ENCODE peak calls at places on chromosomes 13 and 19, in five cellular contexts. One of them, this sample, is unnamed.

GRCh38 chr13:93562676-93563075 is 336.1 kb downstream of the GPC6 start:
- DNase-seq in K562: no peak
- DNase-seq in HCT116: no peak
- DNase-seq in GM12878: no peak
- DNase-seq in HepG2: no peak
- DNase-seq in this sample: no peak

GRCh38 chr13:111415765-111416164 is 95.3 kb downstream of the TEX29 start:
- DNase-seq in K562: no peak
- DNase-seq in HCT116: no peak
- DNase-seq in GM12878: no peak
- DNase-seq in HepG2: no peak
- DNase-seq in this sample: no peak

GRCh38 chr19:49342291-49342721 is 7.1 kb downstream of the CD37 start:
- DNase-seq in K562: no peak
- DNase-seq in HCT116: no peak
- DNase-seq in GM12878: no peak
- DNase-seq in HepG2: no peak
- DNase-seq in this sample: no peak

GRCh38 chr19:19488041-19488874 is 27.1 kb downstream of the TSSK6 start:
- DNase-seq in K562: peak
- DNase-seq in HCT116: no peak
- DNase-seq in GM12878: no peak
- DNase-seq in HepG2: no peak
- DNase-seq in this sample: no peak

GRCh38 chr13:109610517-109610916 is 175.9 kb downstream of the IRS2 start:
- DNase-seq in K562: no peak
- DNase-seq in HCT116: peak
- DNase-seq in GM12878: no peak
- DNase-seq in HepG2: no peak
- DNase-seq in this sample: peak

GRCh38 chr19:9914315-9915207 is 21.8 kb downstream of the OLFM2 start:
- DNase-seq in K562: peak
- DNase-seq in HCT116: peak
- DNase-seq in GM12878: no peak
- DNase-seq in HepG2: peak
- DNase-seq in this sample: no peak

GRCh38 chr13:82933986-82934385 is 948.3 kb downstream of the SLITRK1 start:
- DNase-seq in K562: no peak
- DNase-seq in HCT116: no peak
- DNase-seq in GM12878: no peak
- DNase-seq in HepG2: no peak
- DNase-seq in this sample: no peak

GRCh38 chr19:41785653-41786052 is 10.7 kb upstream of the CEACAM3 start:
- DNase-seq in K562: peak
- DNase-seq in HCT116: peak
- DNase-seq in GM12878: peak
- DNase-seq in HepG2: peak
- DNase-seq in this sample: peak

GRCh38 chr13:40102854-40103253 is 447.4 kb downstream of the COG6 start:
- DNase-seq in K562: no peak
- DNase-seq in HCT116: peak
- DNase-seq in GM12878: no peak
- DNase-seq in HepG2: peak
- DNase-seq in this sample: no peak

GRCh38 chr13:77289844-77290243 is 37.0 kb downstream of the MYCBP2 start:
- DNase-seq in K562: no peak
- DNase-seq in HCT116: no peak
- DNase-seq in GM12878: no peak
- DNase-seq in HepG2: no peak
- DNase-seq in this sample: no peak

GRCh38 chr19:4077800-4078683 is 11.3 kb upstream of the ZBTB7A start:
- DNase-seq in K562: peak
- DNase-seq in HCT116: no peak
- DNase-seq in GM12878: no peak
- DNase-seq in HepG2: no peak
- DNase-seq in this sample: no peak

GRCh38 chr19:49887037-49887652 is 9.5 kb downstream of the IL4I1 start:
- DNase-seq in K562: no peak
- DNase-seq in HCT116: no peak
- DNase-seq in GM12878: no peak
- DNase-seq in HepG2: no peak
- DNase-seq in this sample: no peak

GRCh38 chr13:99577934-99578917 is 77.0 kb downstream of the TM9SF2 start:
- DNase-seq in K562: peak
- DNase-seq in HCT116: no peak
- DNase-seq in GM12878: no peak
- DNase-seq in HepG2: peak
- DNase-seq in this sample: no peak

DNA sequence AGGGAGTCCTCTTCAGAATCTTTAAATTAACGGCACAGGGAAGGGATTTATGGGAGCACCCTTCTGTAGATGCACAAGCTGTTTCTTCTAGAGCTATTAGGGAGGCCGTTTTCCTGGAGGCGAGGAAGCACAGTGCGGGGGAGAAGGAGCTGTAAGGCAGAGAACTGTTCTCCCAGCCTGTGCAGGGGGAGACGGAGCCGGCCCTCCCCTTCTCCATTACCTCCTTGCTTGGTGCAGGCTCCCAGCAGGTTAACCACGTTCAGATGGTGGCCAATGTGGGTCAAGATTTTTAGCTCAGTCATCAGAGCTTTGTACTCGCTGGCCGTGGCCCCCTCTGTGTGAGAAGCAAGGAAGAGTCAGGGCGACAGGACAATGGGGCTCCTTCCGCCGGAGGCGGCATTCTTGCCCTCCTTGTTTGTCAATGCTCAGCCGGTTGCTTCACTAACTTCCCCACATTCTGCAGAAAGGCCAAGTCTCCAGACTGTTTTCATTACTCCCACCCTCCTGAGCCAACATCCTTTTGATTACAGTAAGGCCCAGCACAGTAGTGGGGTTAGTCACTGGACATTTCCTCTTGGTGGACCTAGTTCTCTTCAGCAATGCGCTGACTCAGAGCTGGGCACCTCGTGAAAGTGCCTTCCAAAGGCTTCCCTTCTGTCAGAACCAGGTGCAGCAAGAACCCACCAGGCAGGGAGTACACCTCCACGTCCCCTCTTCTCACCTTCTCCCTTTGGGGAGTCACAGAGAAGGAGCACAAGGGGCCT is 165.4 kb downstream of the FLT1 start:
- DNase-seq in K562: no peak
- DNase-seq in HCT116: no peak
- DNase-seq in GM12878: no peak
- DNase-seq in HepG2: no peak
- DNase-seq in this sample: no peak
- TF ChIP-seq SRF in K562: no peak
- TF ChIP-seq SRF in HCT116: no peak
- TF ChIP-seq SRF in GM12878: no peak
- TF ChIP-seq SRF in HepG2: no peak
- TF ChIP-seq SRF in this sample: no peak

DNA sequence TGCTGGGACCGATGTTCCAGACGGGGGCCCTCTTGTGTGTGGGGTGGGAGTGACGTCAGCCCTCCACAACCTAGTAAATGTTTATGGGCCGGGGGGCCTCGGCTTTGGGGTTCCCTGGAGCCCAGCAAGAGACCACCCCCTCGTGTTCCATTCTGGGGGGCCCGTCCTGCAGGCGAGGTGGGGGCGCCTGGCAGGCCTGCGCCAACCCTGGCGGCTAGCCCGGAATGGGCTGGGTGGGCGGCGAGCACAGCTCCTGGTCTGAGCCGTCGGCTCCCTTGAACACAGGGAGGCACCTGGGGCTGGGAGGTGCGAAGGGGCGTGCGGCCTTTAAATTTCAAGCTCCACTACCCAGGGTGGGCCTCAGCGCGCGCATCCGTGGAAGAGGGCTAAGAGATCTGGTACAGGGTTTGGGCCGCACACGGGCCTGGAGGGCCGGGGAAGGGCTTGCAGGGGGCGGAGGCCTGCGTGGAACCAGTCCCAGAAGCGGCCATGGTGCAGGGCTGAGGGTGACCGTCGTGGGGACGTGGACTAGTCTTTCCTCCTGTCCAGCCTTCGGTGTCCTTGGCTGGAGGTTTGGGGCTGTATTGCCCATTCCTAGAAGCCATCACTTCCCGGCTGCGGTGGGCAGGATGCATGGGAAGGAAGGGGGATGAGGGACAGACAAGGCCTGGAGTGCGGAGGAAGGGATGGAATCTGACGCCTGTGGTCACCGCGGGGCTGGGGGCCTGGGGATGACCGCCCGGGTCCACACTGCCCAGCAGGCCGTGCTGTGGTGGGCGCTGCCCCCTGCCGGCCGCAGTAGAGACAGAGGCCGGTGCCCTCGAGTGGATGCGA is 11.4 kb downstream of the NDUFA11 start:
- DNase-seq in K562: peak
- DNase-seq in HCT116: no peak
- DNase-seq in GM12878: no peak
- DNase-seq in HepG2: no peak
- DNase-seq in this sample: no peak
- TF ChIP-seq SRF in K562: no peak
- TF ChIP-seq SRF in HCT116: no peak
- TF ChIP-seq SRF in GM12878: no peak
- TF ChIP-seq SRF in HepG2: no peak
- TF ChIP-seq SRF in this sample: no peak

GRCh38 chr13:46546084-46546786 is 6.7 kb upstream of the LRCH1 start:
- DNase-seq in K562: no peak
- DNase-seq in HCT116: no peak
- DNase-seq in GM12878: no peak
- DNase-seq in HepG2: no peak
- DNase-seq in this sample: no peak
- TF ChIP-seq SRF in K562: no peak
- TF ChIP-seq SRF in HCT116: no peak
- TF ChIP-seq SRF in GM12878: no peak
- TF ChIP-seq SRF in HepG2: no peak
- TF ChIP-seq SRF in this sample: no peak

GRCh38 chr13:102351486-102351885 is 50.4 kb downstream of the FGF14 start:
- DNase-seq in K562: no peak
- DNase-seq in HCT116: no peak
- DNase-seq in GM12878: no peak
- DNase-seq in HepG2: no peak
- DNase-seq in this sample: no peak
- TF ChIP-seq SRF in K562: no peak
- TF ChIP-seq SRF in HCT116: no peak
- TF ChIP-seq SRF in GM12878: no peak
- TF ChIP-seq SRF in HepG2: no peak
- TF ChIP-seq SRF in this sample: no peak

This sample was measured in H1.